ENCODE peak calls at places on chromosomes 7 and 10, in eight cellular contexts. T is nucleus accumbens, L is sciatic nerve, B is AG04450, D is GM23248, X is ACHN, M is mesenchymal stem cell, G is brain microvascular endothelial cell. V is an unnamed sample.

GRCh38 chr7:157978766-157979165 is 608.9 kb downstream of the PTPRN2 start:
- DNase-seq in M (no peak), X (no peak), L (peak; percentile 39), B (no peak), D (no peak), G (no peak), T (no peak), V (no peak)

GRCh38 chr7:17043012-17043877 is 161.5 kb upstream of the AGR3 start:
- DNase-seq in D (peak; percentile 73), X (no peak), L (no peak), M (peak; percentile 89), B (no peak), G (peak; percentile 27), T (no peak), V (no peak)

GRCh38 chr7:5591547-5591899 is 167.9 kb upstream of the TNRC18 start:
- DNase-seq in G (peak; percentile 70), M (peak; percentile 84), L (peak; percentile 66), D (peak; percentile 83), T (no peak), X (peak; percentile 99), B (peak; percentile 60), V (no peak)

GRCh38 chr10:113301342-113301984 is 251.4 kb upstream of the HABP2 start:
- DNase-seq in X (peak; percentile 8), B (no peak), T (no peak), D (no peak), G (no peak), M (no peak), L (no peak), V (no peak)

GRCh38 chr10:85851300-85851699 is 515.3 kb downstream of the GRID1 start:
- DNase-seq in X (no peak), T (no peak), M (peak; percentile 42), G (peak; percentile 56), D (peak; percentile 6), B (no peak), L (no peak), V (no peak)

GRCh38 chr10:29386347-29386999 is 97.6 kb downstream of the LYZL1 start:
- DNase-seq in G (no peak), B (no peak), L (no peak), X (peak; percentile 47), D (peak; percentile 58), T (no peak), M (peak; percentile 45), V (no peak)

GRCh38 chr10:3858051-3858845 is 73.2 kb upstream of the KLF6 start:
- DNase-seq in G (no peak), T (no peak), B (no peak), X (no peak), D (peak; percentile 36), L (no peak), M (no peak), V (no peak)

GRCh38 chr10:63588436-63589180 is 67.4 kb downstream of the REEP3 start:
- DNase-seq in B (no peak), T (no peak), X (no peak), D (peak; percentile 31), G (no peak), L (no peak), M (peak; percentile 15), V (no peak)

GRCh38 chr10:76723781-76724336 is 913.7 kb downstream of the KCNMA1 start:
- DNase-seq in B (no peak), M (no peak), X (no peak), L (no peak), D (no peak), G (no peak), T (no peak), V (no peak)

GRCh38 chr10:24944512-24945255 is 7.7 kb downstream of the PRTFDC1 start:
- DNase-seq in L (no peak), D (peak; percentile 70), T (no peak), M (peak; percentile 49), B (no peak), X (peak; percentile 58), G (peak; percentile 19), V (no peak)

GRCh38 chr10:79375321-79376077 is 28.2 kb downstream of the PPIF start:
- DNase-seq in M (peak; percentile 58), D (peak; percentile 67), X (no peak), B (no peak), L (peak; percentile 54), G (peak; percentile 41), T (no peak), V (peak; percentile 68)

GRCh38 chr10:33199731-33200130 is 134.7 kb downstream of the NRP1 start:
- DNase-seq in D (no peak), B (no peak), T (no peak), X (peak; percentile 29), G (no peak), L (no peak), M (no peak), V (no peak)

GRCh38 chr7:50560865-50561351 is 4.3 kb downstream of the DDC start:
- DNase-seq in B (no peak), M (no peak), L (no peak), D (no peak), T (no peak), G (no peak), X (no peak), V (no peak)

GRCh38 chr10:114308470-114309110 is 69.5 kb downstream of the VWA2 start:
- DNase-seq in T (no peak), B (no peak), X (no peak), M (no peak), G (no peak), L (no peak), D (peak; percentile 20), V (peak; percentile 24)

GRCh38 chr7:1928555-1929348 is 258.7 kb downstream of the ELFN1 start:
- DNase-seq in D (no peak), L (no peak), X (no peak), G (no peak), B (no peak), T (no peak), M (no peak), V (no peak)

GRCh38 chr10:21675157-21675796 is 141.2 kb downstream of the MLLT10 start:
- DNase-seq in B (no peak), T (no peak), L (no peak), D (peak; percentile 51), M (peak; percentile 50), G (peak; percentile 14), X (peak; percentile 46), V (no peak)

GRCh38 chr10:124685251-124685650 is 58.9 kb downstream of the FAM53B start:
- DNase-seq in X (no peak), T (peak; percentile 65), G (no peak), B (no peak), L (peak; percentile 79), D (no peak), M (no peak), V (no peak)

GRCh38 chr10:102452672-102453340 is 1.5 kb upstream of the C10orf95 start:
- DNase-seq in B (no peak), D (peak; percentile 88), G (peak; percentile 71), M (peak; percentile 92), L (no peak), T (peak; percentile 16), X (peak; percentile 88), V (no peak)

GRCh38 chr7:158267737-158268435 is 319.7 kb downstream of the PTPRN2 start:
- DNase-seq in X (no peak), D (no peak), B (no peak), T (no peak), M (no peak), G (no peak), L (peak; percentile 47), V (peak; percentile 37)

GRCh38 chr10:124532106-124532641 is 70.6 kb downstream of the LHPP start:
- DNase-seq in M (no peak), L (no peak), D (peak; percentile 28), G (no peak), T (no peak), B (no peak), X (peak; percentile 23), V (no peak)

GRCh38 chr10:75708060-75708459 is 276.6 kb downstream of the LRMDA start:
- DNase-seq in G (no peak), B (no peak), D (no peak), T (no peak), X (no peak), L (no peak), M (no peak), V (no peak)

GRCh38 chr10:102627446-102628293 is 16.6 kb upstream of the TRIM8 start:
- DNase-seq in M (peak; percentile 86), D (peak; percentile 79), G (peak; percentile 61), B (no peak), X (peak; percentile 73), L (peak; percentile 78), T (peak; percentile 73), V (no peak)

GRCh38 chr7:105180002-105180401 is 166.0 kb downstream of the KMT2E start:
- DNase-seq in D (no peak), L (no peak), T (no peak), B (no peak), M (no peak), X (no peak), G (no peak), V (no peak)

GRCh38 chr10:31142026-31142425 is 110.4 kb upstream of the ZNF438 start:
- DNase-seq in X (peak; percentile 33), D (peak; percentile 82), T (no peak), L (no peak), G (peak; percentile 60), B (no peak), M (peak; percentile 90), V (no peak)

V was measured in suprapubic skin.